ENCODE peak calls at places on chromosomes 1 and 21, in eight cellular contexts. J is CD8-positive, alpha-beta T cell; T is HCT116; E is aorta; S is bronchial epithelial cell; L is Panc1; A is GM12865; R is heart left ventricle. G is an unnamed sample.

GRCh38 chr1:173861731-173862145 is 6.1 kb downstream of the GAS5 start:
- DNase-seq in J (no peak), T (no peak), E (no peak), S (no peak), L (no peak), A (peak; percentile 70), R (no peak), G (no peak)

GRCh38 chr1:53331446-53332187 is 3.7 kb upstream of the LRP8 start:
- DNase-seq in J (no peak), T (no peak), E (peak; percentile 26), S (no peak), L (no peak), A (no peak), R (no peak), G (no peak)

GRCh38 chr1:46341222-46342083 is 846 bp downstream of the NSUN4 start:
- DNase-seq in J (no peak), T (no peak), E (peak; percentile 56), S (no peak), L (no peak), A (no peak), R (peak; percentile 13), G (no peak)

GRCh38 chr1:165454211-165454610 is 9.3 kb upstream of the RXRG start:
- DNase-seq in J (no peak), T (no peak), E (no peak), S (no peak), L (no peak), A (no peak), R (no peak), G (no peak)

GRCh38 chr1:179082308-179083030 is 599 bp downstream of the TOR3A start:
- DNase-seq in J (no peak), T (no peak), E (peak; percentile 60), S (no peak), L (no peak), A (peak; percentile 59), R (peak; percentile 28), G (no peak)

GRCh38 chr1:89615676-89616598 is 17.0 kb upstream of the LRRC8C start:
- DNase-seq in J (no peak), T (peak; percentile 27), E (no peak), S (peak; percentile 83), L (no peak), A (peak; percentile 45), R (no peak), G (no peak)

GRCh38 chr1:214419650-214420049 is 131.8 kb downstream of the PTPN14 start:
- DNase-seq in J (no peak), T (no peak), E (no peak), S (no peak), L (no peak), A (no peak), R (no peak), G (no peak)

GRCh38 chr21:16116798-16117197 is 387.0 kb downstream of the USP25 start:
- DNase-seq in J (no peak), T (no peak), E (no peak), S (peak; percentile 77), L (no peak), A (no peak), R (no peak), G (peak; percentile 29)

GRCh38 chr1:56482486-56482885 is 96.9 kb downstream of the PLPP3 start:
- DNase-seq in J (no peak), T (no peak), E (no peak), S (no peak), L (no peak), A (no peak), R (no peak), G (no peak)

GRCh38 chr21:44364151-44365053 is 11.0 kb downstream of the TRPM2 start:
- DNase-seq in J (no peak), T (no peak), E (peak; percentile 39), S (no peak), L (no peak), A (no peak), R (peak; percentile 3), G (no peak)

GRCh38 chr1:24022611-24023359 is 42.7 kb upstream of the SRSF10 start:
- DNase-seq in J (no peak), T (no peak), E (peak; percentile 54), S (peak; percentile 80), L (no peak), A (no peak), R (no peak), G (peak; percentile 55)

GRCh38 chr1:207073906-207074820 is 14.5 kb upstream of the C4BPB start:
- DNase-seq in J (no peak), T (no peak), E (no peak), S (peak; percentile 99), L (no peak), A (no peak), R (no peak), G (no peak)

GRCh38 chr1:3012511-3013291 is 8.6 kb upstream of the ACTRT2 start:
- DNase-seq in J (peak; percentile 14), T (no peak), E (peak; percentile 68), S (no peak), L (no peak), A (no peak), R (peak; percentile 42), G (no peak)

GRCh38 chr21:16239659-16240265 is 510.0 kb downstream of the USP25 start:
- DNase-seq in J (no peak), T (no peak), E (no peak), S (no peak), L (no peak), A (no peak), R (no peak), G (no peak)

GRCh38 chr1:30668546-30669327 is 54.6 kb downstream of the MATN1 start:
- DNase-seq in J (no peak), T (no peak), E (no peak), S (no peak), L (no peak), A (no peak), R (no peak), G (no peak)

GRCh38 chr1:30242178-30242577 is 481.2 kb downstream of the MATN1 start:
- DNase-seq in J (no peak), T (no peak), E (no peak), S (no peak), L (no peak), A (no peak), R (no peak), G (no peak)

GRCh38 chr21:45506836-45507522 is 35.3 kb downstream of the SLC19A1 start:
- DNase-seq in J (no peak), T (no peak), E (peak; percentile 48), S (no peak), L (no peak), A (no peak), R (no peak), G (no peak)

GRCh38 chr1:20603473-20604464 is 14.9 kb downstream of the CDA start:
- DNase-seq in J (no peak), T (no peak), E (no peak), S (peak; percentile 95), L (no peak), A (no peak), R (no peak), G (no peak)

DNA sequence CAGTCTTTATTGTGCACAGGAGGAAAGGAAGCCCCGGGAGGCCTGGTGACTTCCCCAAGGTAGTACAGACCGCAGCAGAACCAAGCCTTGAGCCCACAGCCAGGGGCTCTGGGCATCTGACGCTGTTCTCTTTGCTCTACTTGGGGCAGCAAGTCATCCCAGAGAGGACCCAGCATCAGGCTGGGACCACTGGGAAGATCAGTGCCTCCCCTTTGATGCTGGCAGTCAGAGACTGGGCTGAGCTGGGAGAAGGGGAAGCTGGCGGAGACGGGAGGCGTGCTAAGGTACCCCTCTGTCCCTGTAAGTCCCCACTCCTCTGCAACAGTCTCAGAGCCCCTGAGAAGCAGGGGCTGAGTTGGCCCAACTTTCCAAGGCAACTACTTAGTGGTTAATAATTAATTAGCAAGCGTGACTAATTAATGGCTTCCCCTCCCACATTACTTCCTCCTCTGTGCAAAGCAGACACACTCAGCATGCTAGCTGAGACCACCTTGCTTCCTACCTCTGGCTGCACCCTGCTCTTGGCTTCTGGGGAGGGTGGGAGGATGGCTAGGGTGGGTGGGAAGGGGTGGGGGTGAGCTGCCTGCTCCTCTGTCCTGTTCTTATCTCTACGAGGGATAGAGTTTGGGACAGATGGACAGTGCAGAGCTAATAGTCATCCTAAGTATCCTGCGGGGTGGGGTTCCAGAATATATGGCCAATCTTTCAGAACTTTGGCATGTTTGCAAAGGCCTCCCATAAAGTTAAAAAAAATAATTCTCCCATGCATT is 1.3 kb downstream of the INAVA start:
- DNase-seq in J (no peak), T (no peak), E (no peak), S (no peak), L (no peak), A (no peak), R (no peak), G (no peak)
- H3K4me3 ChIP-seq in J (no peak overlapping the region), T (peak overlapping the region; percentile 63), E (no peak overlapping the region), S (peak overlapping the region; percentile 72), L (no peak overlapping the region), A (no peak overlapping the region), R (no peak overlapping the region), G (no peak overlapping the region)

GRCh38 chr1:168979303-168979702 is 127.2 kb upstream of the ATP1B1 start:
- DNase-seq in J (no peak), T (no peak), E (no peak), S (no peak), L (no peak), A (no peak), R (no peak), G (no peak)

GRCh38 chr1:168974611-168975010 is 131.9 kb upstream of the ATP1B1 start:
- DNase-seq in J (no peak), T (no peak), E (no peak), S (peak; percentile 52), L (no peak), A (no peak), R (no peak), G (no peak)

GRCh38 chr1:168977618-168978017 is 128.9 kb upstream of the ATP1B1 start:
- DNase-seq in J (no peak), T (no peak), E (no peak), S (no peak), L (no peak), A (no peak), R (no peak), G (no peak)

GRCh38 chr1:168980180-168980579 is 126.3 kb upstream of the ATP1B1 start:
- DNase-seq in J (no peak), T (no peak), E (no peak), S (no peak), L (no peak), A (no peak), R (no peak), G (no peak)
- H3K4me3 ChIP-seq in J (no peak overlapping the region), T (no peak overlapping the region), E (no peak overlapping the region), S (no peak overlapping the region), L (no peak overlapping the region), A (no peak overlapping the region), R (no peak overlapping the region), G (no peak overlapping the region)

GRCh38 chr1:183806086-183806485 is 1.2 kb downstream of the RGL1 start:
- DNase-seq in J (no peak), T (no peak), E (no peak), S (no peak), L (no peak), A (no peak), R (no peak), G (peak; percentile 43)
- H3K4me3 ChIP-seq in J (no peak overlapping the region), T (no peak overlapping the region), E (peak overlapping the region; percentile 59), S (no peak overlapping the region), L (peak overlapping the region; percentile 8), A (peak overlapping the region; percentile 96), R (peak overlapping the region; percentile 63), G (peak overlapping the region; percentile 72)

DNA sequence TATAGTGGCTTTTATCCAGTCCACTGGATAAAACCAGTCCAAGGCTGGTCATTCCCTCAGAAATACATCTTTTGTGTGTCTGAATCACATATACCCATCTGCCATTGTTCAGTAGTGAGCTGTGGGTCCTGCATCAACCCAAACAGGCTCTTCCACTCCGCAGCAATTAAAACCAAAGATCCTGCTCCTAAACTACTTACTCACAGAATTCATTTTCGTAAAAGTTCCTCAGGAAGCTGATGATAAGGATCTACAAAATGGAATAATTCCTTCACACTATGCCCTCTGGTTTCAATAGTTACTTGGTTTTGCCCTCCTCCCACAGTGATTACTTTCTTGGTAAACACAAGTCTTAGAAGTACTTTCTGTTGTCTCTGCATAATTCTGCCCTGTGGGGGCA is 5.1 kb upstream of the MFSD2A start:
- DNase-seq in J (no peak), T (no peak), E (no peak), S (no peak), L (no peak), A (no peak), R (no peak), G (no peak)
- H3K4me3 ChIP-seq in J (no peak overlapping the region), T (no peak overlapping the region), E (no peak overlapping the region), S (no peak overlapping the region), L (no peak overlapping the region), A (no peak overlapping the region), R (no peak overlapping the region), G (no peak overlapping the region)